ENCODE peak calls at places on chromosomes 11 and 22, in eight cellular contexts. J is lower leg skin, G is mammary epithelial cell, N is mucosa of descending colon, L is cardiac fibroblast, B is HFF-Myc, X is dorsolateral prefrontal cortex, V is A673. P is an unnamed sample.

GRCh38 chr11:33869511-33870422 is 22.1 kb downstream of the LMO2 start:
- DNase-seq in L (peak; percentile 38), B (no peak), V (peak; percentile 88), G (peak; percentile 31), N (peak; percentile 35), X (peak; percentile 24), J (no peak), P (no peak)

GRCh38 chr22:19723990-19724827 is 870 bp downstream of the GP1BB start:
- DNase-seq in J (no peak), X (no peak), G (no peak), L (no peak), V (no peak), N (no peak), B (no peak), P (peak; percentile 38)

GRCh38 chr11:36790450-36790849 is 192.4 kb upstream of the RAG2 start:
- DNase-seq in V (no peak), G (no peak), J (no peak), B (no peak), N (no peak), X (no peak), L (no peak), P (no peak)

GRCh38 chr22:23207786-23208325 is 27.5 kb downstream of the BCR start:
- DNase-seq in X (no peak), G (no peak), L (no peak), J (no peak), N (no peak), V (no peak), B (no peak), P (no peak)

GRCh38 chr11:1992111-1992510 is 5.5 kb downstream of the H19 start:
- DNase-seq in V (no peak), B (no peak), X (no peak), N (no peak), J (no peak), L (no peak), G (no peak), P (no peak)

GRCh38 chr11:77101043-77101537 is 1.6 kb upstream of the OMP start:
- DNase-seq in G (peak; percentile 23), B (no peak), V (peak; percentile 70), L (peak; percentile 55), J (no peak), N (no peak), X (no peak), P (no peak)

GRCh38 chr11:115454525-115454924 is 49.7 kb downstream of the CADM1 start:
- DNase-seq in L (no peak), B (no peak), G (no peak), V (no peak), N (no peak), X (no peak), J (no peak), P (no peak)

GRCh38 chr11:61418136-61418535 is 11.6 kb downstream of the CPSF7 start:
- DNase-seq in B (no peak), G (peak; percentile 80), X (no peak), V (no peak), L (peak; percentile 22), J (no peak), N (no peak), P (no peak)

GRCh38 chr11:121754603-121755002 is 301.8 kb upstream of the SORL1-AS1 start:
- DNase-seq in V (no peak), X (no peak), G (no peak), B (no peak), N (no peak), J (peak; percentile 33), L (no peak), P (no peak)

GRCh38 chr11:100687630-100688395 is 725 bp downstream of the ARHGAP42 start:
- DNase-seq in V (peak; percentile 87), J (peak; percentile 52), B (peak; percentile 52), L (peak; percentile 93), X (peak; percentile 8), G (peak; percentile 79), N (peak; percentile 69), P (peak; percentile 62)

GRCh38 chr22:29626497-29627195 is 23.2 kb downstream of the NF2 start:
- DNase-seq in J (no peak), N (no peak), G (peak; percentile 81), V (no peak), L (peak; percentile 96), B (peak; percentile 69), X (no peak), P (peak; percentile 91)

GRCh38 chr11:73982990-73983763 is 534 bp upstream of the UCP2 start:
- DNase-seq in X (peak; percentile 86), L (peak; percentile 80), J (peak; percentile 87), V (peak; percentile 98), N (peak; percentile 91), G (peak; percentile 62), B (peak; percentile 64), P (peak; percentile 90)

GRCh38 chr11:87405843-87406242 is 368.1 kb downstream of the TMEM135 start:
- DNase-seq in X (no peak), B (no peak), V (no peak), J (no peak), N (no peak), G (no peak), L (peak; percentile 68), P (peak; percentile 8)

GRCh38 chr11:28566643-28567042 is 458.5 kb downstream of the METTL15 start:
- DNase-seq in G (peak; percentile 90), X (peak; percentile 3), V (peak; percentile 79), J (peak; percentile 43), B (peak; percentile 84), N (peak; percentile 25), L (peak; percentile 98), P (no peak)

GRCh38 chr11:126578426-126578825 is 222.9 kb downstream of the ST3GAL4 start:
- DNase-seq in X (no peak), J (no peak), G (no peak), V (no peak), B (no peak), N (no peak), L (no peak), P (no peak)

GRCh38 chr11:126570489-126570888 is 215.0 kb downstream of the ST3GAL4 start:
- DNase-seq in N (no peak), G (no peak), V (peak; percentile 17), X (no peak), J (no peak), B (no peak), L (no peak), P (no peak)

GRCh38 chr11:126578021-126578420 is 222.5 kb downstream of the ST3GAL4 start:
- DNase-seq in X (no peak), N (no peak), V (no peak), B (no peak), G (no peak), J (no peak), L (no peak), P (no peak)

GRCh38 chr11:126575849-126576248 is 220.4 kb downstream of the ST3GAL4 start:
- DNase-seq in J (no peak), N (no peak), V (no peak), X (no peak), L (no peak), G (no peak), B (no peak), P (no peak)

DNA sequence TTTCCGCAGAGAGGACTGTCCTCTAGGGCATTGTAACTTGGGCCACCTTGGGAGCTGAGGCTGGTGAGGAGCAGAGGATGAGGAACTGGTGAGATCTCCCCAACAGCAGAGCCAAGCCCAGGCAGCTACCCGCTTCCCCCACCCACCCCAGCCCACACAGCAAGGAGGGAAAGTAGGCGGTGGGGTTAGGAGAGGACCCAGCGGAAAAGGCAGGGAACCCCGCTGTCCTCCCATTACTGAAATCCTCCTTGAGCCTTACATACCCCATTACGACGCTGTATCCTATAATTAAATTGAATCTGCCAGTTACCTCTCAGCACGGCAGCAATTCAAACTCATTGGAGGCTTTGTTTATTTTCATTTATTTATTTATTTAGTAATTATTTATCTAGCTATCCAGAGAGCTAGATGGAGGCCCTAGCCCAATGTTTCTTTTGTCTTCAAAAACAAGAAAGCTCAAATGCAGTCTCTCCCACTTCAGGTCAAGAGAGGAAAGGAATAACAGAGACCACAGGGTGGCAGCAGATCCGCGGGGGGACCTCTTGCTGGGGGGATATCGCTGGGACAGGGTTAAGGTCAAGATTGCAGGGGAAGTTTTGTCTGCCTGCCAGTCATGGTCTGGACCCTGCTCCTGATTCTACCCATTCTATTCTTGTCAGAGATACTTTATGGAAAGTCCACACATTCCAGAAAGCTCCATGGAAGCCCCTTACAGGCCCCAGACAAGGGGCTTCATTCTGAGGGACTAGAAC is 218.0 kb downstream of the ST3GAL4 start:
- DNase-seq in L (no peak), G (no peak), J (no peak), B (no peak), N (no peak), X (no peak), V (peak; percentile 30), P (no peak)
- TF ChIP-seq CTCF in L (no peak), G (no peak), J (no peak), B (peak; percentile 28), N (no peak), X (no peak), V (peak; percentile 60), P (no peak)

DNA sequence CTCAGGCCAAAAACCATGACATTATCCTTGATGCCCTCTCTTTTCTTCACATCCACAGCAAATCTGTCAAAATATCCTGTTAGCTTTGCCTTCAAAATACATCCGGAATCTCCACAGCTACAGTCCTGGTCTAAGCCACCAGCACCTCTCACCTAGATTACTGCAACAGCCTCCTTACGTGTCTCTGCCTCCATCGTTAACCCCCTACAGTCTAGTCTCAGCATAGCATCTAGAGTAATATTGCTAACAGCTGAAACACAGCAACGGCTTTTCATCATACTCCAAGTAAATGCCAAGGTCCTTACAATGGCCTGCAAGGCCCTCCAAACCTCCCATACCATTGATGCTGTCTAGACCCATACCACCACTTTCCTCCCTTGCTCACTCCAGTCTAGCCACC is 4.4 kb downstream of the TSG101 start:
- DNase-seq in L (peak; percentile 17), V (peak; percentile 4), X (no peak), N (no peak), B (no peak), J (no peak), G (no peak), P (no peak)
- TF ChIP-seq CTCF in L (peak; percentile 11), V (no peak), X (no peak), N (no peak), B (peak; percentile 9), J (no peak), G (peak; percentile 6), P (peak; percentile 21)

GRCh38 chr11:57459112-57460016 is 964 bp upstream of the RTN4RL2 start:
- DNase-seq in L (no peak), J (no peak), N (no peak), X (no peak), G (no peak), V (no peak), B (no peak), P (peak; percentile 12)

GRCh38 chr11:57458410-57459111 is 1.8 kb upstream of the RTN4RL2 start:
- DNase-seq in V (peak; percentile 79), X (no peak), B (no peak), G (no peak), J (no peak), L (peak; percentile 29), N (peak; percentile 70), P (no peak)

GRCh38 chr11:57461841-57462489 is 1.6 kb downstream of the RTN4RL2 start:
- DNase-seq in B (no peak), L (no peak), J (no peak), V (no peak), X (no peak), N (no peak), G (no peak), P (no peak)

GRCh38 chr11:57460756-57461749 is 725 bp downstream of the RTN4RL2 start:
- DNase-seq in V (no peak), G (no peak), J (no peak), L (no peak), N (no peak), B (no peak), X (no peak), P (peak; percentile 12)

GRCh38 chr11:57460017-57460755 is at the start of gene RTN4RL2:
- DNase-seq in J (no peak), N (peak; percentile 35), L (peak; percentile 32), X (no peak), V (peak; percentile 89), B (no peak), G (peak; percentile 32), P (no peak)
- TF ChIP-seq CTCF in J (no peak), N (no peak), L (no peak), X (no peak), V (peak; percentile 43), B (peak; percentile 24), G (no peak), P (peak; percentile 52)

GRCh38 chr11:117546431-117547160 is 218.9 kb downstream of the CEP164 start:
- DNase-seq in X (no peak), N (no peak), V (peak; percentile 53), G (no peak), L (no peak), J (no peak), B (no peak), P (no peak)
- TF ChIP-seq CTCF in X (no peak), N (no peak), V (no peak), G (no peak), L (no peak), J (no peak), B (no peak), P (no peak)